ENCODE peak calls at places on chromosomes 4 and X, in four cellular contexts. C, U, I and P are unnamed samples.

GRCh38 chr4:57104706-57105560 is 5.3 kb downstream of the IGFBP7 start:
- DNase-seq in U (no peak), I (no peak), C (no peak), P (no peak)

GRCh38 chr4:145887241-145887964 is 51.2 kb downstream of the ZNF827 start:
- DNase-seq in C (no peak), I (no peak), U (no peak), P (no peak)

GRCh38 chr4:88062311-88062710 is 54.9 kb downstream of the PKD2 start:
- DNase-seq in U (no peak), C (no peak), I (no peak), P (no peak)

GRCh38 chrX:121122332-121122731 is 74.9 kb downstream of the GLUD2 start:
- DNase-seq in U (no peak), C (no peak), I (no peak), P (no peak)

GRCh38 chr4:28772066-28772465 is 1911.4 kb downstream of the STIM2 start:
- DNase-seq in I (no peak), C (no peak), U (no peak), P (no peak)

GRCh38 chrX:135639066-135639815 is 74.2 kb upstream of the CT45A1 start:
- DNase-seq in I (no peak), C (no peak), U (no peak), P (no peak)

GRCh38 chr4:114077610-114078009 is 98.2 kb upstream of the ARSJ start:
- DNase-seq in U (no peak), C (no peak), I (no peak), P (no peak)

GRCh38 chr4:57403591-57403990 is 293.4 kb upstream of the IGFBP7 start:
- DNase-seq in I (no peak), U (no peak), C (no peak), P (no peak)

GRCh38 chr4:118732591-118733330 is 47.6 kb downstream of the METTL14 start:
- DNase-seq in I (no peak), U (no peak), C (no peak), P (no peak)

GRCh38 chr4:172980178-172980577 is 188.4 kb upstream of the GALNT7 start:
- DNase-seq in I (no peak), C (no peak), U (no peak), P (no peak)

GRCh38 chr4:675980-676870 is 1.9 kb downstream of the MYL5 start:
- DNase-seq in C (no peak), I (no peak), U (no peak), P (no peak)